ENCODE peak calls at places on chromosomes 16 and 17, in seven cellular contexts. One of them, this sample, is unnamed.
A peak's percentile ranks its signal among the peaks of the same experiment; 100 is the strongest.

GRCh38 chr16:69241911-69242310 is 54.9 kb downstream of the SNTB2 start:
- DNase-seq in COR-L47: no peak
- DNase-seq in epithelial cell of esophagus: no peak
- DNase-seq in dorsolateral prefrontal cortex: no peak
- DNase-seq in type B pancreatic cell: no peak
- DNase-seq in esophagus muscularis mucosa: no peak
- DNase-seq in activated CD4-positive, alpha-beta T cell treated with anti-CD3 and anti-CD28 coated beads, Interleukin-2, amount 50 U/mL, for 48 hours: no peak
- DNase-seq in this sample: no peak

GRCh38 chr16:30953511-30954124 is 3.9 kb upstream of the SETD1A start:
- DNase-seq in epithelial cell of esophagus: peak; percentile 78
- DNase-seq in type B pancreatic cell: peak; percentile 83
- DNase-seq in activated CD4-positive, alpha-beta T cell treated with anti-CD3 and anti-CD28 coated beads, Interleukin-2, amount 50 U/mL, for 48 hours: peak; percentile 73
- DNase-seq in COR-L47: peak; percentile 74
- DNase-seq in esophagus muscularis mucosa: no peak
- DNase-seq in dorsolateral prefrontal cortex: peak; percentile 72
- DNase-seq in this sample: peak; percentile 84

GRCh38 chr16:27318399-27319256 is 4.9 kb downstream of the IL4R start:
- DNase-seq in COR-L47: no peak
- DNase-seq in type B pancreatic cell: no peak
- DNase-seq in esophagus muscularis mucosa: no peak
- DNase-seq in activated CD4-positive, alpha-beta T cell treated with anti-CD3 and anti-CD28 coated beads, Interleukin-2, amount 50 U/mL, for 48 hours: peak; percentile 69
- DNase-seq in epithelial cell of esophagus: peak; percentile 97
- DNase-seq in dorsolateral prefrontal cortex: no peak
- DNase-seq in this sample: peak; percentile 89

GRCh38 chr17:142876-143784 is 5.8 kb downstream of the SCGB1C2 start:
- DNase-seq in type B pancreatic cell: peak; percentile 31
- DNase-seq in COR-L47: no peak
- DNase-seq in activated CD4-positive, alpha-beta T cell treated with anti-CD3 and anti-CD28 coated beads, Interleukin-2, amount 50 U/mL, for 48 hours: no peak
- DNase-seq in dorsolateral prefrontal cortex: peak; percentile 15
- DNase-seq in epithelial cell of esophagus: no peak
- DNase-seq in esophagus muscularis mucosa: no peak
- DNase-seq in this sample: no peak

GRCh38 chr16:22973451-22973991 is 159.6 kb downstream of the HS3ST2 start:
- DNase-seq in activated CD4-positive, alpha-beta T cell treated with anti-CD3 and anti-CD28 coated beads, Interleukin-2, amount 50 U/mL, for 48 hours: no peak
- DNase-seq in type B pancreatic cell: no peak
- DNase-seq in epithelial cell of esophagus: no peak
- DNase-seq in dorsolateral prefrontal cortex: no peak
- DNase-seq in esophagus muscularis mucosa: peak; percentile 57
- DNase-seq in COR-L47: no peak
- DNase-seq in this sample: no peak

GRCh38 chr17:47810200-47810821 is 11.3 kb downstream of the OSBPL7 start:
- DNase-seq in dorsolateral prefrontal cortex: peak; percentile 12
- DNase-seq in epithelial cell of esophagus: peak; percentile 96
- DNase-seq in activated CD4-positive, alpha-beta T cell treated with anti-CD3 and anti-CD28 coated beads, Interleukin-2, amount 50 U/mL, for 48 hours: peak; percentile 32
- DNase-seq in esophagus muscularis mucosa: no peak
- DNase-seq in COR-L47: no peak
- DNase-seq in type B pancreatic cell: no peak
- DNase-seq in this sample: peak; percentile 96

GRCh38 chr16:56903866-56904265 is 28.1 kb upstream of the HERPUD1 start:
- DNase-seq in esophagus muscularis mucosa: no peak
- DNase-seq in dorsolateral prefrontal cortex: no peak
- DNase-seq in epithelial cell of esophagus: no peak
- DNase-seq in type B pancreatic cell: no peak
- DNase-seq in COR-L47: no peak
- DNase-seq in activated CD4-positive, alpha-beta T cell treated with anti-CD3 and anti-CD28 coated beads, Interleukin-2, amount 50 U/mL, for 48 hours: no peak
- DNase-seq in this sample: no peak

GRCh38 chr17:81541123-81541522 is 11.0 kb downstream of the FAAP100 start:
- DNase-seq in type B pancreatic cell: no peak
- DNase-seq in activated CD4-positive, alpha-beta T cell treated with anti-CD3 and anti-CD28 coated beads, Interleukin-2, amount 50 U/mL, for 48 hours: no peak
- DNase-seq in esophagus muscularis mucosa: no peak
- DNase-seq in COR-L47: no peak
- DNase-seq in dorsolateral prefrontal cortex: no peak
- DNase-seq in epithelial cell of esophagus: no peak
- DNase-seq in this sample: no peak

GRCh38 chr16:19559242-19559910 is 3.9 kb downstream of the VPS35L start:
- DNase-seq in type B pancreatic cell: no peak
- DNase-seq in COR-L47: peak; percentile 26
- DNase-seq in activated CD4-positive, alpha-beta T cell treated with anti-CD3 and anti-CD28 coated beads, Interleukin-2, amount 50 U/mL, for 48 hours: no peak
- DNase-seq in esophagus muscularis mucosa: no peak
- DNase-seq in dorsolateral prefrontal cortex: no peak
- DNase-seq in epithelial cell of esophagus: peak; percentile 57
- DNase-seq in this sample: peak; percentile 73

GRCh38 chr17:44084131-44084538 is 13.6 kb downstream of the G6PC3 start:
- DNase-seq in dorsolateral prefrontal cortex: no peak
- DNase-seq in COR-L47: no peak
- DNase-seq in epithelial cell of esophagus: peak; percentile 27
- DNase-seq in activated CD4-positive, alpha-beta T cell treated with anti-CD3 and anti-CD28 coated beads, Interleukin-2, amount 50 U/mL, for 48 hours: peak; percentile 62
- DNase-seq in type B pancreatic cell: no peak
- DNase-seq in esophagus muscularis mucosa: no peak
- DNase-seq in this sample: no peak

GRCh38 chr17:32286518-32286900 is 20.9 kb downstream of the RHBDL3 start:
- DNase-seq in type B pancreatic cell: no peak
- DNase-seq in COR-L47: no peak
- DNase-seq in esophagus muscularis mucosa: no peak
- DNase-seq in epithelial cell of esophagus: no peak
- DNase-seq in activated CD4-positive, alpha-beta T cell treated with anti-CD3 and anti-CD28 coated beads, Interleukin-2, amount 50 U/mL, for 48 hours: no peak
- DNase-seq in dorsolateral prefrontal cortex: no peak
- DNase-seq in this sample: no peak

GRCh38 chr16:51951668-51952298 is 595.2 kb downstream of the TOX3 start:
- DNase-seq in COR-L47: no peak
- DNase-seq in esophagus muscularis mucosa: no peak
- DNase-seq in epithelial cell of esophagus: no peak
- DNase-seq in dorsolateral prefrontal cortex: no peak
- DNase-seq in type B pancreatic cell: no peak
- DNase-seq in activated CD4-positive, alpha-beta T cell treated with anti-CD3 and anti-CD28 coated beads, Interleukin-2, amount 50 U/mL, for 48 hours: no peak
- DNase-seq in this sample: no peak

GRCh38 chr17:39738568-39738901 is 797 bp downstream of the GRB7 start:
- DNase-seq in COR-L47: no peak
- DNase-seq in esophagus muscularis mucosa: no peak
- DNase-seq in epithelial cell of esophagus: peak; percentile 74
- DNase-seq in type B pancreatic cell: no peak
- DNase-seq in activated CD4-positive, alpha-beta T cell treated with anti-CD3 and anti-CD28 coated beads, Interleukin-2, amount 50 U/mL, for 48 hours: peak; percentile 75
- DNase-seq in dorsolateral prefrontal cortex: no peak
- DNase-seq in this sample: no peak

GRCh38 chr16:31386157-31386984 is 6.8 kb upstream of the ITGAD start:
- DNase-seq in esophagus muscularis mucosa: no peak
- DNase-seq in dorsolateral prefrontal cortex: no peak
- DNase-seq in activated CD4-positive, alpha-beta T cell treated with anti-CD3 and anti-CD28 coated beads, Interleukin-2, amount 50 U/mL, for 48 hours: peak; percentile 28
- DNase-seq in COR-L47: no peak
- DNase-seq in epithelial cell of esophagus: peak; percentile 77
- DNase-seq in type B pancreatic cell: no peak
- DNase-seq in this sample: peak; percentile 1

GRCh38 chr16:24962747-24963146 is 52.4 kb downstream of the ARHGAP17 start:
- DNase-seq in COR-L47: no peak
- DNase-seq in type B pancreatic cell: no peak
- DNase-seq in dorsolateral prefrontal cortex: no peak
- DNase-seq in activated CD4-positive, alpha-beta T cell treated with anti-CD3 and anti-CD28 coated beads, Interleukin-2, amount 50 U/mL, for 48 hours: no peak
- DNase-seq in epithelial cell of esophagus: no peak
- DNase-seq in esophagus muscularis mucosa: no peak
- DNase-seq in this sample: no peak

GRCh38 chr17:79775635-79776034 is 2.3 kb upstream of the CBX2 start:
- DNase-seq in epithelial cell of esophagus: no peak
- DNase-seq in type B pancreatic cell: no peak
- DNase-seq in esophagus muscularis mucosa: no peak
- DNase-seq in dorsolateral prefrontal cortex: no peak
- DNase-seq in COR-L47: no peak
- DNase-seq in activated CD4-positive, alpha-beta T cell treated with anti-CD3 and anti-CD28 coated beads, Interleukin-2, amount 50 U/mL, for 48 hours: no peak
- DNase-seq in this sample: no peak

GRCh38 chr17:604719-605118 is 109.9 kb downstream of the VPS53 start:
- DNase-seq in COR-L47: no peak
- DNase-seq in epithelial cell of esophagus: no peak
- DNase-seq in esophagus muscularis mucosa: no peak
- DNase-seq in activated CD4-positive, alpha-beta T cell treated with anti-CD3 and anti-CD28 coated beads, Interleukin-2, amount 50 U/mL, for 48 hours: no peak
- DNase-seq in type B pancreatic cell: no peak
- DNase-seq in dorsolateral prefrontal cortex: no peak
- DNase-seq in this sample: no peak

GRCh38 chr17:82107341-82107860 is 9.4 kb upstream of the FASN start:
- DNase-seq in COR-L47: peak; percentile 50
- DNase-seq in epithelial cell of esophagus: peak; percentile 37
- DNase-seq in esophagus muscularis mucosa: no peak
- DNase-seq in activated CD4-positive, alpha-beta T cell treated with anti-CD3 and anti-CD28 coated beads, Interleukin-2, amount 50 U/mL, for 48 hours: no peak
- DNase-seq in type B pancreatic cell: no peak
- DNase-seq in dorsolateral prefrontal cortex: no peak
- DNase-seq in this sample: no peak

GRCh38 chr17:52828621-52829020 is 670.1 kb upstream of the CA10 start:
- DNase-seq in activated CD4-positive, alpha-beta T cell treated with anti-CD3 and anti-CD28 coated beads, Interleukin-2, amount 50 U/mL, for 48 hours: no peak
- DNase-seq in dorsolateral prefrontal cortex: no peak
- DNase-seq in COR-L47: no peak
- DNase-seq in type B pancreatic cell: no peak
- DNase-seq in esophagus muscularis mucosa: no peak
- DNase-seq in epithelial cell of esophagus: no peak
- DNase-seq in this sample: no peak

GRCh38 chr16:68179196-68179795 is 56.6 kb downstream of the ESRP2 start:
- DNase-seq in epithelial cell of esophagus: no peak
- DNase-seq in esophagus muscularis mucosa: no peak
- DNase-seq in type B pancreatic cell: no peak
- DNase-seq in activated CD4-positive, alpha-beta T cell treated with anti-CD3 and anti-CD28 coated beads, Interleukin-2, amount 50 U/mL, for 48 hours: no peak
- DNase-seq in dorsolateral prefrontal cortex: no peak
- DNase-seq in COR-L47: no peak
- DNase-seq in this sample: no peak

GRCh38 chr16:53372942-53373871 is 61.1 kb upstream of the RBL2 start:
- DNase-seq in esophagus muscularis mucosa: no peak
- DNase-seq in COR-L47: no peak
- DNase-seq in type B pancreatic cell: no peak
- DNase-seq in epithelial cell of esophagus: peak; percentile 73
- DNase-seq in dorsolateral prefrontal cortex: no peak
- DNase-seq in activated CD4-positive, alpha-beta T cell treated with anti-CD3 and anti-CD28 coated beads, Interleukin-2, amount 50 U/mL, for 48 hours: peak; percentile 84
- DNase-seq in this sample: no peak

This sample was measured in mesenchymal stem cell.